ENCODE peak calls at places on chromosomes 11 and 22, in six cellular contexts. One of them, this sample, is unnamed.

GRCh38 chr11:43410394-43410793 is 51.7 kb downstream of the TTC17 start:
- DNase-seq in fibroblast of mammary gland: no peak
- DNase-seq in GM20000: no peak
- DNase-seq in IMR-90: no peak
- DNase-seq in neural progenitor cell: no peak
- DNase-seq in fibroblast of pulmonary artery: no peak
- DNase-seq in this sample: no peak

GRCh38 chr22:41910599-41911291 is 4.1 kb downstream of the SHISA8 start:
- DNase-seq in IMR-90: no peak
- DNase-seq in fibroblast of mammary gland: peak
- DNase-seq in fibroblast of pulmonary artery: no peak
- DNase-seq in GM20000: peak
- DNase-seq in neural progenitor cell: peak
- DNase-seq in this sample: no peak

GRCh38 chr11:44784438-44784760 is 57.6 kb downstream of the TSPAN18 start:
- DNase-seq in fibroblast of mammary gland: no peak
- DNase-seq in GM20000: no peak
- DNase-seq in fibroblast of pulmonary artery: no peak
- DNase-seq in neural progenitor cell: no peak
- DNase-seq in IMR-90: no peak
- DNase-seq in this sample: no peak

GRCh38 chr11:2940166-2940929 is 11.1 kb upstream of the PHLDA2 start:
- DNase-seq in neural progenitor cell: no peak
- DNase-seq in fibroblast of mammary gland: peak
- DNase-seq in GM20000: no peak
- DNase-seq in fibroblast of pulmonary artery: peak
- DNase-seq in IMR-90: no peak
- DNase-seq in this sample: no peak

GRCh38 chr11:120578591-120579154 is 67.1 kb downstream of the GRIK4 start:
- DNase-seq in fibroblast of mammary gland: no peak
- DNase-seq in GM20000: no peak
- DNase-seq in neural progenitor cell: no peak
- DNase-seq in fibroblast of pulmonary artery: no peak
- DNase-seq in IMR-90: no peak
- DNase-seq in this sample: no peak

GRCh38 chr22:37240941-37241320 is 3.1 kb downstream of the RAC2 start:
- DNase-seq in GM20000: no peak
- DNase-seq in fibroblast of mammary gland: no peak
- DNase-seq in neural progenitor cell: no peak
- DNase-seq in IMR-90: no peak
- DNase-seq in fibroblast of pulmonary artery: no peak
- DNase-seq in this sample: peak

GRCh38 chr11:2912498-2912897 is 16.7 kb downstream of the PHLDA2 start:
- DNase-seq in fibroblast of pulmonary artery: peak
- DNase-seq in IMR-90: peak
- DNase-seq in fibroblast of mammary gland: peak
- DNase-seq in GM20000: no peak
- DNase-seq in neural progenitor cell: no peak
- DNase-seq in this sample: peak

GRCh38 chr11:10298342-10298741 is 4.3 kb upstream of the SBF2 start:
- DNase-seq in fibroblast of mammary gland: peak
- DNase-seq in IMR-90: peak
- DNase-seq in neural progenitor cell: no peak
- DNase-seq in GM20000: peak
- DNase-seq in fibroblast of pulmonary artery: peak
- DNase-seq in this sample: peak

GRCh38 chr11:65141896-65142494 is 7.7 kb upstream of the SYVN1 start:
- DNase-seq in fibroblast of pulmonary artery: no peak
- DNase-seq in IMR-90: no peak
- DNase-seq in fibroblast of mammary gland: no peak
- DNase-seq in neural progenitor cell: no peak
- DNase-seq in GM20000: no peak
- DNase-seq in this sample: no peak

GRCh38 chr11:60589611-60590010 is 74.4 kb downstream of the MS4A13 start:
- DNase-seq in fibroblast of mammary gland: no peak
- DNase-seq in fibroblast of pulmonary artery: no peak
- DNase-seq in neural progenitor cell: no peak
- DNase-seq in IMR-90: no peak
- DNase-seq in GM20000: no peak
- DNase-seq in this sample: no peak
- TF ChIP-seq CTCF in fibroblast of mammary gland: no peak
- TF ChIP-seq CTCF in fibroblast of pulmonary artery: peak
- TF ChIP-seq CTCF in neural progenitor cell: peak
- TF ChIP-seq CTCF in IMR-90: peak
- TF ChIP-seq CTCF in GM20000: no peak
- TF ChIP-seq CTCF in this sample: no peak

GRCh38 chr11:70510571-70510970 is 112.2 kb downstream of the CTTN start:
- DNase-seq in GM20000: no peak
- DNase-seq in fibroblast of pulmonary artery: no peak
- DNase-seq in neural progenitor cell: no peak
- DNase-seq in IMR-90: no peak
- DNase-seq in fibroblast of mammary gland: no peak
- DNase-seq in this sample: no peak

GRCh38 chr11:70512716-70513115 is 114.4 kb downstream of the CTTN start:
- DNase-seq in GM20000: no peak
- DNase-seq in fibroblast of mammary gland: no peak
- DNase-seq in fibroblast of pulmonary artery: no peak
- DNase-seq in IMR-90: no peak
- DNase-seq in neural progenitor cell: no peak
- DNase-seq in this sample: no peak

GRCh38 chr11:70509476-70509875 is 111.1 kb downstream of the CTTN start:
- DNase-seq in fibroblast of mammary gland: no peak
- DNase-seq in IMR-90: no peak
- DNase-seq in neural progenitor cell: peak
- DNase-seq in fibroblast of pulmonary artery: no peak
- DNase-seq in GM20000: no peak
- DNase-seq in this sample: no peak

GRCh38 chr11:70510106-70510505 is 111.8 kb downstream of the CTTN start:
- DNase-seq in GM20000: no peak
- DNase-seq in fibroblast of pulmonary artery: no peak
- DNase-seq in fibroblast of mammary gland: no peak
- DNase-seq in neural progenitor cell: no peak
- DNase-seq in IMR-90: no peak
- DNase-seq in this sample: no peak

DNA sequence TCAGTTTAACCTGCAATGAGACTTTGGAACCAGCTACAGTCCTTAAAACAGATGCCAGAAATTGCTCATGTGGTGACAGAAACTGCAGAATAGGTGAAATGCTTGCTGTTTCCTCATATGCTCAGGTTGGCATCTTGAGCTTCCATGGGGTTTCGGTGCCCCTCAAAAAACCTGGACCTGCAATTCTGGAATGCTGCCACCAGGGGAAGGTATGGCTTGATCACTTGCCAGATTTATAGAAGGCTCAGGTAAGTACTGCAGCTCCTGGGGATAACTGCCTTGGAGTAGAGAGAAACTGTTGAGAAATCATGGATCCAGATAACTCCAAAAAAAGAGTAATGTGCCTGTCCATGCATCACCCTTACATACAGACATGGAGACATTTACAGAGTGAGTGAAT is 113.0 kb downstream of the CTTN start:
- DNase-seq in fibroblast of pulmonary artery: no peak
- DNase-seq in neural progenitor cell: no peak
- DNase-seq in fibroblast of mammary gland: no peak
- DNase-seq in IMR-90: no peak
- DNase-seq in GM20000: no peak
- DNase-seq in this sample: no peak
- TF ChIP-seq CTCF in fibroblast of pulmonary artery: no peak
- TF ChIP-seq CTCF in neural progenitor cell: peak
- TF ChIP-seq CTCF in fibroblast of mammary gland: peak
- TF ChIP-seq CTCF in IMR-90: no peak
- TF ChIP-seq CTCF in GM20000: no peak
- TF ChIP-seq CTCF in this sample: no peak

GRCh38 chr22:46636221-46637002 is 16.2 kb downstream of the GRAMD4 start:
- DNase-seq in fibroblast of mammary gland: no peak
- DNase-seq in IMR-90: no peak
- DNase-seq in neural progenitor cell: peak
- DNase-seq in GM20000: no peak
- DNase-seq in fibroblast of pulmonary artery: no peak
- DNase-seq in this sample: no peak

GRCh38 chr22:46633334-46633890 is 13.2 kb downstream of the GRAMD4 start:
- DNase-seq in fibroblast of pulmonary artery: no peak
- DNase-seq in GM20000: no peak
- DNase-seq in neural progenitor cell: no peak
- DNase-seq in IMR-90: no peak
- DNase-seq in fibroblast of mammary gland: no peak
- DNase-seq in this sample: no peak

GRCh38 chr22:46634011-46634699 is 14.0 kb downstream of the GRAMD4 start:
- DNase-seq in GM20000: no peak
- DNase-seq in fibroblast of pulmonary artery: no peak
- DNase-seq in IMR-90: no peak
- DNase-seq in fibroblast of mammary gland: no peak
- DNase-seq in neural progenitor cell: no peak
- DNase-seq in this sample: no peak

GRCh38 chr22:46637711-46638600 is 17.8 kb downstream of the GRAMD4 start:
- DNase-seq in fibroblast of pulmonary artery: no peak
- DNase-seq in fibroblast of mammary gland: no peak
- DNase-seq in GM20000: no peak
- DNase-seq in IMR-90: no peak
- DNase-seq in neural progenitor cell: no peak
- DNase-seq in this sample: no peak

DNA sequence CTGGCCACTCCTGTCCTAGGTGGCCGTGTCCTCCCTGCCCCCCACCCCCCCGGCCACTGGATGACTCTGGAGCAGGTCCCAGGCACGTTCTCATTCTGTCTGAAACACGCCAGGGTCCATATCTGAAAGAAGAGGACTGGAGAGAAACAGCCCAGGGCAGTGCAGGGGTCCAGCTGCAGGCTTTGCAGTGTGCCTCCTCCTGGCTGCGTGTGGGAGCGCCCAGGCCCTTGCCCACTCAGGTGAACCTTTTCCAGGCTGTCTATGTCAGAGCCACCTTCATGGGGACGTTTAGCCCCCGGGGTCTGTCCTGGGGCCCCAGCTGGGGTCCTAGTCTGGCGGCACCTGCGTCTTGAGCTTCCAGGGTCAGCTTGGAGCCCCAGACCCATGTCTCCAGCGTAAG is 15.6 kb downstream of the GRAMD4 start:
- DNase-seq in IMR-90: no peak
- DNase-seq in fibroblast of mammary gland: no peak
- DNase-seq in GM20000: no peak
- DNase-seq in fibroblast of pulmonary artery: no peak
- DNase-seq in neural progenitor cell: peak
- DNase-seq in this sample: no peak
- TF ChIP-seq CTCF in IMR-90: no peak
- TF ChIP-seq CTCF in fibroblast of mammary gland: no peak
- TF ChIP-seq CTCF in GM20000: no peak
- TF ChIP-seq CTCF in fibroblast of pulmonary artery: no peak
- TF ChIP-seq CTCF in neural progenitor cell: peak
- TF ChIP-seq CTCF in this sample: no peak

GRCh38 chr22:17096095-17096494 is 11.3 kb downstream of the IL17RA start:
- DNase-seq in neural progenitor cell: no peak
- DNase-seq in IMR-90: no peak
- DNase-seq in GM20000: no peak
- DNase-seq in fibroblast of mammary gland: no peak
- DNase-seq in fibroblast of pulmonary artery: no peak
- DNase-seq in this sample: no peak

GRCh38 chr22:17097701-17098100 is 12.9 kb downstream of the IL17RA start:
- DNase-seq in IMR-90: no peak
- DNase-seq in fibroblast of pulmonary artery: no peak
- DNase-seq in fibroblast of mammary gland: no peak
- DNase-seq in neural progenitor cell: no peak
- DNase-seq in GM20000: no peak
- DNase-seq in this sample: peak

GRCh38 chr22:17093081-17093480 is 8.3 kb downstream of the IL17RA start:
- DNase-seq in GM20000: no peak
- DNase-seq in fibroblast of pulmonary artery: no peak
- DNase-seq in IMR-90: no peak
- DNase-seq in neural progenitor cell: no peak
- DNase-seq in fibroblast of mammary gland: no peak
- DNase-seq in this sample: no peak

GRCh38 chr22:17097062-17097461 is 12.3 kb downstream of the IL17RA start:
- DNase-seq in GM20000: peak
- DNase-seq in fibroblast of mammary gland: no peak
- DNase-seq in fibroblast of pulmonary artery: no peak
- DNase-seq in neural progenitor cell: no peak
- DNase-seq in IMR-90: no peak
- DNase-seq in this sample: peak

DNA sequence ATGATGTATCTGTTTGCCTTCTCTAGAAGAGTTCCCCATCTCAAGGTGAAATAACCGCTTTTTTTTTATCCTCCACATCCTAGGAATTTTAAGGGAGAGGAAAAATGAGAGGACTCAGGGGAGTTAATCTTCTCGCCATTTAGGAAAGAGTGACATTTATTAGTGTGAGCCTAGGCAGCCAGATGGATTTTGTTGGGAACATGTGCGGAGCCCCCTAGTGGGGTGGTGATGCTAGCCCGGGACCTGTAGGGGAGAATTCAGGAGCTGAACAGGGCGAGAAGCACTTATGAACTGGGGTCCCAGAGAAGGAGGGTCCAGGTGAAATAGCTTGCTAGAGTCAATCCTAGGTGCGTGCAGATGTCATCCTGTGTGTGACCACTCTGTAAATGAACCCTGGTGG is 10.7 kb downstream of the IL17RA start:
- DNase-seq in fibroblast of pulmonary artery: no peak
- DNase-seq in neural progenitor cell: peak
- DNase-seq in fibroblast of mammary gland: no peak
- DNase-seq in IMR-90: no peak
- DNase-seq in GM20000: no peak
- DNase-seq in this sample: peak
- TF ChIP-seq CTCF in fibroblast of pulmonary artery: peak
- TF ChIP-seq CTCF in neural progenitor cell: peak
- TF ChIP-seq CTCF in fibroblast of mammary gland: peak
- TF ChIP-seq CTCF in IMR-90: peak
- TF ChIP-seq CTCF in GM20000: no peak
- TF ChIP-seq CTCF in this sample: peak

GRCh38 chr11:75245356-75246005 is 4.9 kb downstream of the TPBGL start:
- DNase-seq in neural progenitor cell: peak
- DNase-seq in fibroblast of pulmonary artery: no peak
- DNase-seq in IMR-90: no peak
- DNase-seq in fibroblast of mammary gland: no peak
- DNase-seq in GM20000: no peak
- DNase-seq in this sample: no peak

GRCh38 chr11:75246006-75246672 is 5.6 kb downstream of the TPBGL start:
- DNase-seq in fibroblast of pulmonary artery: no peak
- DNase-seq in GM20000: no peak
- DNase-seq in fibroblast of mammary gland: no peak
- DNase-seq in IMR-90: no peak
- DNase-seq in neural progenitor cell: no peak
- DNase-seq in this sample: no peak

GRCh38 chr11:75249704-75250103 is 9.1 kb downstream of the TPBGL start:
- DNase-seq in fibroblast of pulmonary artery: no peak
- DNase-seq in IMR-90: no peak
- DNase-seq in GM20000: no peak
- DNase-seq in neural progenitor cell: no peak
- DNase-seq in fibroblast of mammary gland: no peak
- DNase-seq in this sample: no peak

GRCh38 chr11:75246673-75247350 is 6.2 kb downstream of the TPBGL start:
- DNase-seq in GM20000: no peak
- DNase-seq in fibroblast of pulmonary artery: no peak
- DNase-seq in neural progenitor cell: no peak
- DNase-seq in IMR-90: no peak
- DNase-seq in fibroblast of mammary gland: no peak
- DNase-seq in this sample: no peak

GRCh38 chr11:75248924-75249256 is 8.3 kb downstream of the TPBGL start:
- DNase-seq in fibroblast of mammary gland: no peak
- DNase-seq in fibroblast of pulmonary artery: no peak
- DNase-seq in GM20000: no peak
- DNase-seq in neural progenitor cell: no peak
- DNase-seq in IMR-90: no peak
- DNase-seq in this sample: no peak
- TF ChIP-seq CTCF in fibroblast of mammary gland: no peak
- TF ChIP-seq CTCF in fibroblast of pulmonary artery: no peak
- TF ChIP-seq CTCF in GM20000: no peak
- TF ChIP-seq CTCF in neural progenitor cell: no peak
- TF ChIP-seq CTCF in IMR-90: no peak
- TF ChIP-seq CTCF in this sample: no peak

This sample was measured in GM13976.